ENCODE peak calls at places on chromosomes 5 and 9, in eight cellular contexts. Z is uterus; I is CD4-positive, alpha-beta T cell; K is fibroblast of the aortic adventitia; W is fibroblast of lung; X is psoas muscle; J is A673; Q is choroid plexus epithelial cell. O is an unnamed sample.

GRCh38 chr9:7328453-7328852 is 471.1 kb downstream of the DMAC1 start:
- DNase-seq in Z (no peak), I (no peak), K (no peak), W (no peak), X (no peak), J (no peak), Q (no peak), O (no peak)

GRCh38 chr5:32352685-32353084 is 39.9 kb upstream of the MTMR12 start:
- DNase-seq in Z (no peak), I (no peak), K (no peak), W (no peak), X (no peak), J (no peak), Q (no peak), O (no peak)

GRCh38 chr9:119726035-119726434 is 356.8 kb upstream of the BRINP1 start:
- DNase-seq in Z (no peak), I (no peak), K (no peak), W (no peak), X (no peak), J (no peak), Q (no peak), O (no peak)

GRCh38 chr5:72587909-72588308 is 80.7 kb upstream of the ZNF366 start:
- DNase-seq in Z (no peak), I (no peak), K (peak), W (no peak), X (no peak), J (no peak), Q (peak), O (no peak)

GRCh38 chr5:73447234-73448071 is 1.1 kb downstream of the FOXD1 start:
- DNase-seq in Z (peak), I (peak), K (peak), W (peak), X (peak), J (peak), Q (peak), O (peak)

GRCh38 chr9:124353811-124354274 is 61.4 kb downstream of the PSMB7 start:
- DNase-seq in Z (no peak), I (no peak), K (peak), W (peak), X (no peak), J (no peak), Q (peak), O (no peak)

GRCh38 chr9:90898229-90898628 is 96.6 kb downstream of the SYK start:
- DNase-seq in Z (no peak), I (no peak), K (peak), W (peak), X (no peak), J (no peak), Q (peak), O (no peak)

GRCh38 chr9:27292646-27293045 is 4.3 kb downstream of the EQTN start:
- DNase-seq in Z (peak), I (no peak), K (peak), W (no peak), X (no peak), J (peak), Q (peak), O (no peak)

GRCh38 chr5:58085800-58086199 is 374.1 kb downstream of the PLK2 start:
- DNase-seq in Z (no peak), I (no peak), K (peak), W (peak), X (no peak), J (no peak), Q (peak), O (no peak)

GRCh38 chr9:99249619-99250018 is 27.5 kb downstream of the SEC61B start:
- DNase-seq in Z (no peak), I (no peak), K (no peak), W (no peak), X (no peak), J (no peak), Q (peak), O (no peak)

GRCh38 chr5:16291474-16291873 is 111.9 kb upstream of the MARCHF11 start:
- DNase-seq in Z (no peak), I (no peak), K (no peak), W (no peak), X (no peak), J (no peak), Q (no peak), O (no peak)

GRCh38 chr9:112097712-112098688 is 77.1 kb downstream of the SUSD1 start:
- DNase-seq in Z (peak), I (peak), K (peak), W (peak), X (peak), J (peak), Q (peak), O (peak)

GRCh38 chr5:317086-317811 is 4.3 kb upstream of the AHRR start:
- DNase-seq in Z (no peak), I (no peak), K (peak), W (peak), X (no peak), J (peak), Q (peak), O (peak)

GRCh38 chr9:137317021-137317978 is 15.2 kb upstream of the NRARP start:
- DNase-seq in Z (no peak), I (no peak), K (no peak), W (no peak), X (peak), J (no peak), Q (no peak), O (peak)

GRCh38 chr9:89154218-89154617 is 24.4 kb downstream of the SHC3 start:
- DNase-seq in Z (no peak), I (no peak), K (no peak), W (no peak), X (no peak), J (no peak), Q (no peak), O (no peak)

GRCh38 chr5:172453986-172454354 is 355 bp downstream of the SH3PXD2B start:
- DNase-seq in Z (peak), I (no peak), K (no peak), W (peak), X (peak), J (peak), Q (no peak), O (no peak)

GRCh38 chr5:39616131-39616530 is 191.4 kb upstream of the DAB2 start:
- DNase-seq in Z (no peak), I (no peak), K (no peak), W (peak), X (no peak), J (no peak), Q (no peak), O (no peak)
- TF ChIP-seq CTCF in Z (no peak), I (no peak), K (no peak), W (no peak), X (no peak), J (no peak), Q (no peak), O (no peak)

DNA sequence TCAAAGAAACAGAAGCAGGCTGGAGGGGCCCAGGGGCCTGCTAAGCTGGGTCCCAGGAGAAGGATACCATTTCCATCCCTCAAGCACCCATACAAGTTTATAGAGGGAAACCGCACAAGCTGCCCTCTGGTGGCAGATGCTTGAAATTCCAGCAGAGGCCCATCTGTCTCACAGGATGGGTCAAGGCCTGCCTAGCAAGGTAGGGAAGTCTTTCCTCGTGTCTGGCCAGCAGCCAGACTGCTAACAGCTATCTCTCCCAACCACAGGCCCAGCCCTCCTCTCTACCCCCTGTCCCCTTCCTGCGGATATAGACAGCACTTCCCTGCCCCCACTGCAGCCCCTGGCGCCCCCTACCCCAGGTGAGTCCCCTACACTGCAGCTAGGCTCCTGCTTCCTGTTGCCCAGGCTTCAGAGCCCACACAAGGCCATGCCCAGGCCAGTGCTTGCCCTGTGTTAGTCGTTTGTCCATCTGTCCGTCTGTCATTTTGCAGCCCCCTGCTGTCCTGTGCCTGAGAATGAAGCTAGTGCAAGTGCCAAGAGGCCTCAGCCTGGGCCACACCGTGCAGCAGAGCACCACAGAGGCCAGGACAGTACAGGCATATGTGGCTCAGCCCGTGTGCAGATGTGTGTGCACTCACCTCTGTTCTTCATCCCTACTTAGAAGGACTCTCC is 26.2 kb downstream of the TCF7 start:
- DNase-seq in Z (peak), I (peak), K (peak), W (peak), X (peak), J (peak), Q (peak), O (peak)
- TF ChIP-seq CTCF in Z (peak), I (peak), K (peak), W (peak), X (peak), J (peak), Q (peak), O (peak)

GRCh38 chr5:2003690-2004365 is 121.1 kb upstream of the IRX4 start:
- DNase-seq in Z (no peak), I (no peak), K (no peak), W (no peak), X (no peak), J (no peak), Q (no peak), O (no peak)
- TF ChIP-seq CTCF in Z (no peak), I (no peak), K (no peak), W (no peak), X (no peak), J (no peak), Q (no peak), O (no peak)

DNA sequence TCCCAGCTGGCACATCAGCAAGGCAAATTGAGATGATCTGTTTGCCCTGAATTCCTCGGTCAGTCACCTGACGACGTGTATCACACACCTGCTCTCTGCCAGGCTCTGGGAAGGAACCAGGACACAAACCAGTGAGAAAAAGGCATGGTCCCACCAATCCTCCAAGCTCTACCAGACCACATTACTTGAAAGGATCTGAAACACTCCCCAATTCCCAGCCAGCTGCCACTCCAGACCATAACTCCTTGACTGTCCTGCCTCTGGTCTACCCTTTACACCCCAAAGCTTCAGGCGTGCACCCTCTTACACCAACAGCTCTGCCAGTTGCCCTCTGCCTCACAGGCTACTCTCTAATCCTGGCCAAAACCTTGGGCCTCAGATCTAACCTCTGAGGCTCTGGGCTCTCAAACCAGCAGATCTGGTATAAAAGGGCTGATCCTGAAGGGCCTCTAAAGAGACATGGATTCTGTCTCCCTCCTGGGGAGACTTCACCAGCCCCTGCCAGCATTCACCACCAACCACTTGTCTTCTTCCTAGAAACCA is 6.8 kb downstream of the MGAT1 start:
- DNase-seq in Z (no peak), I (no peak), K (no peak), W (no peak), X (no peak), J (no peak), Q (no peak), O (no peak)
- TF ChIP-seq CTCF in Z (no peak), I (no peak), K (no peak), W (no peak), X (no peak), J (no peak), Q (no peak), O (no peak)

GRCh38 chr5:53507013-53507412 is 26.6 kb downstream of the FST start:
- DNase-seq in Z (no peak), I (no peak), K (no peak), W (no peak), X (no peak), J (no peak), Q (no peak), O (no peak)
- TF ChIP-seq CTCF in Z (no peak), I (no peak), K (no peak), W (no peak), X (no peak), J (no peak), Q (no peak), O (no peak)

DNA sequence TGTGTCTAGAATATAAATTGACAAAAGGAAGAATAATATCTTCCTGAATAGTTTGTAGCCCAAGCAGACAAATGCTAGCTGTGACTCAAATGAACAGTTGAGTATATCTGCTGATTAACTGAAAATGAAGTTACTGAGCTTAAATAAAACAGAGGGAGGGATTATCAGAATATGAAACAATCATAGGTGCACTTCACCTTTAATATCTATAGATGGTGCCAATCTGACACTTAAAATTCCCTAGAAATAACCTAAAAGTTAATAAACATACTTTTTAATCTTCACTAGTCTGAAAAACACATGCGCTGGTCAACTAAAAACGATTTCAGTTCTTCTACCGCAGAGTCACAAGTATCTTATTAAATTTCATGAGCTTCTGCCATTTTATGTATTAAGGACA is 280.8 kb upstream of the RASA1 start:
- DNase-seq in Z (no peak), I (no peak), K (no peak), W (no peak), X (no peak), J (no peak), Q (no peak), O (no peak)
- TF ChIP-seq CTCF in Z (no peak), I (peak), K (no peak), W (no peak), X (no peak), J (no peak), Q (no peak), O (no peak)

GRCh38 chr9:18745710-18746109 is 271.8 kb downstream of the ADAMTSL1 start:
- DNase-seq in Z (no peak), I (no peak), K (no peak), W (no peak), X (no peak), J (no peak), Q (no peak), O (no peak)

GRCh38 chr9:18749711-18750110 is 275.8 kb downstream of the ADAMTSL1 start:
- DNase-seq in Z (no peak), I (no peak), K (no peak), W (no peak), X (no peak), J (no peak), Q (no peak), O (no peak)

GRCh38 chr9:18746631-18747030 is 272.7 kb downstream of the ADAMTSL1 start:
- DNase-seq in Z (no peak), I (no peak), K (no peak), W (no peak), X (no peak), J (no peak), Q (no peak), O (no peak)

GRCh38 chr9:18748106-18748719 is 274.3 kb downstream of the ADAMTSL1 start:
- DNase-seq in Z (no peak), I (no peak), K (peak), W (peak), X (no peak), J (no peak), Q (peak), O (no peak)

GRCh38 chr9:18747590-18747989 is 273.6 kb downstream of the ADAMTSL1 start:
- DNase-seq in Z (no peak), I (no peak), K (peak), W (peak), X (no peak), J (no peak), Q (no peak), O (no peak)
- TF ChIP-seq CTCF in Z (no peak), I (no peak), K (no peak), W (no peak), X (no peak), J (no peak), Q (no peak), O (no peak)

GRCh38 chr5:130797303-130797702 is 367.8 kb downstream of the HINT1 start:
- DNase-seq in Z (no peak), I (no peak), K (no peak), W (no peak), X (no peak), J (no peak), Q (no peak), O (no peak)
- TF ChIP-seq CTCF in Z (no peak), I (no peak), K (no peak), W (no peak), X (no peak), J (no peak), Q (no peak), O (no peak)

O was measured in GM13977.